ENCODE peak calls at places on chromosomes 4 and X, in six cellular contexts. C, J, T, Q, Z and G are unnamed samples.

GRCh38 chr4:42483426-42484379 is 86.4 kb downstream of the SHISA3 start:
- DNase-seq in C (no peak), J (peak; percentile 19), T (no peak), Q (no peak), Z (no peak), G (no peak)

GRCh38 chr4:144592264-144592663 is 53.7 kb upstream of the HHIP start:
- DNase-seq in C (no peak), J (no peak), T (no peak), Q (no peak), Z (no peak), G (no peak)

GRCh38 chr4:54400802-54401201 is 171.7 kb downstream of the PDGFRA start:
- DNase-seq in C (no peak), J (peak; percentile 79), T (peak; percentile 62), Q (no peak), Z (no peak), G (peak; percentile 26)

GRCh38 chr4:177464026-177464425 is 21.8 kb upstream of the AGA start:
- DNase-seq in C (no peak), J (no peak), T (no peak), Q (no peak), Z (no peak), G (no peak)

GRCh38 chr4:24805566-24805965 is 10.2 kb downstream of the SOD3 start:
- DNase-seq in C (no peak), J (no peak), T (no peak), Q (no peak), Z (no peak), G (no peak)

GRCh38 chr4:155496294-155496626 is 119.5 kb upstream of the MAP9 start:
- DNase-seq in C (no peak), J (no peak), T (no peak), Q (no peak), Z (no peak), G (no peak)

GRCh38 chr4:138099385-138099784 is 142.8 kb downstream of the SLC7A11 start:
- DNase-seq in C (no peak), J (no peak), T (no peak), Q (no peak), Z (no peak), G (no peak)

GRCh38 chr4:244471-244870 is 60.8 kb downstream of the ZNF732 start:
- DNase-seq in C (peak; percentile 71), J (peak; percentile 28), T (no peak), Q (peak; percentile 14), Z (peak; percentile 55), G (peak; percentile 67)

GRCh38 chrX:154136627-154137161 is 7.3 kb upstream of the OPN1LW start:
- DNase-seq in C (peak; percentile 64), J (peak; percentile 11), T (no peak), Q (peak; percentile 10), Z (peak; percentile 52), G (peak; percentile 8)

GRCh38 chr4:125928652-125929051 is 613.9 kb downstream of the FAT4 start:
- DNase-seq in C (no peak), J (no peak), T (no peak), Q (no peak), Z (no peak), G (no peak)

GRCh38 chr4:7524064-7524682 is 89.4 kb upstream of the PSAPL1 start:
- DNase-seq in C (no peak), J (no peak), T (no peak), Q (no peak), Z (no peak), G (no peak)

GRCh38 chr4:10527438-10527837 is 70.2 kb upstream of the ZNF518B start:
- DNase-seq in C (no peak), J (no peak), T (no peak), Q (no peak), Z (no peak), G (no peak)

GRCh38 chr4:64538219-64538618 is 129.0 kb upstream of the TECRL start:
- DNase-seq in C (no peak), J (no peak), T (no peak), Q (no peak), Z (no peak), G (no peak)

GRCh38 chr4:92172203-92172602 is 131.6 kb upstream of the GRID2 start:
- DNase-seq in C (no peak), J (no peak), T (no peak), Q (no peak), Z (no peak), G (no peak)

GRCh38 chrX:149830192-149830873 is 48.6 kb downstream of the MAGEA9 start:
- DNase-seq in C (peak; percentile 20), J (no peak), T (peak; percentile 17), Q (no peak), Z (no peak), G (no peak)